ENCODE peak calls at places on chromosome 21, in nine cellular contexts. B, U, X, H, G, V, R, E and L are unnamed samples.

GRCh38 chr21:41739011-41739410 is 27.8 kb downstream of the RIPK4 start:
- DNase-seq in B (no peak), U (no peak), X (no peak), H (no peak), G (no peak), V (no peak), R (no peak), E (no peak), L (no peak)

GRCh38 chr21:38773108-38774061 is 32.3 kb upstream of the ETS2 start:
- DNase-seq in B (peak; percentile 95), U (no peak), X (no peak), H (no peak), G (no peak), V (peak; percentile 49), R (no peak), E (peak; percentile 96), L (no peak)

GRCh38 chr21:46317710-46318463 is 5.8 kb downstream of the C21orf58 start:
- DNase-seq in B (no peak), U (peak; percentile 25), X (no peak), H (no peak), G (no peak), V (no peak), R (no peak), E (no peak), L (no peak)

GRCh38 chr21:46055863-46056281 is 42.0 kb upstream of the COL6A2 start:
- DNase-seq in B (peak; percentile 54), U (no peak), X (no peak), H (no peak), G (peak; percentile 71), V (no peak), R (no peak), E (no peak), L (no peak)

GRCh38 chr21:25396135-25396711 is 211.1 kb downstream of the MRPL39 start:
- DNase-seq in B (no peak), U (no peak), X (no peak), H (no peak), G (no peak), V (no peak), R (no peak), E (no peak), L (peak; percentile 79)

GRCh38 chr21:38440746-38441145 is 57.5 kb downstream of the ERG start:
- DNase-seq in B (no peak), U (peak; percentile 48), X (no peak), H (no peak), G (no peak), V (peak; percentile 25), R (no peak), E (peak; percentile 82), L (no peak)

GRCh38 chr21:45253180-45253579 is 34.5 kb downstream of the POFUT2 start:
- DNase-seq in B (no peak), U (no peak), X (no peak), H (peak; percentile 41), G (no peak), V (no peak), R (peak; percentile 6), E (peak; percentile 23), L (no peak)

GRCh38 chr21:38729745-38730401 is 75.9 kb upstream of the ETS2 start:
- DNase-seq in B (no peak), U (no peak), X (no peak), H (no peak), G (no peak), V (no peak), R (no peak), E (peak; percentile 23), L (no peak)

GRCh38 chr21:37370152-37371040 is 3.8 kb downstream of the DYRK1A start:
- DNase-seq in B (peak; percentile 58), U (no peak), X (no peak), H (no peak), G (no peak), V (no peak), R (no peak), E (peak; percentile 78), L (peak; percentile 50)

GRCh38 chr21:45309069-45309521 is 21.4 kb upstream of the POFUT2 start:
- DNase-seq in B (peak; percentile 51), U (peak; percentile 82), X (no peak), H (peak; percentile 86), G (peak; percentile 83), V (peak; percentile 42), R (no peak), E (peak; percentile 83), L (no peak)

GRCh38 chr21:46425566-46425965 is 33.1 kb upstream of the DIP2A start:
- DNase-seq in B (no peak), U (no peak), X (peak; percentile 68), H (peak; percentile 84), G (no peak), V (no peak), R (no peak), E (no peak), L (no peak)

GRCh38 chr21:46151261-46151988 is 4.0 kb downstream of the FTCD start:
- DNase-seq in B (no peak), U (no peak), X (no peak), H (peak; percentile 74), G (peak; percentile 31), V (no peak), R (no peak), E (no peak), L (peak; percentile 6)

GRCh38 chr21:17088500-17088899 is 424.3 kb upstream of the CXADR start:
- DNase-seq in B (no peak), U (no peak), X (no peak), H (no peak), G (no peak), V (no peak), R (no peak), E (no peak), L (no peak)

GRCh38 chr21:17081193-17081592 is 431.6 kb upstream of the CXADR start:
- DNase-seq in B (no peak), U (no peak), X (no peak), H (no peak), G (no peak), V (no peak), R (no peak), E (no peak), L (no peak)

GRCh38 chr21:17083084-17083483 is 429.8 kb upstream of the CXADR start:
- DNase-seq in B (no peak), U (no peak), X (no peak), H (no peak), G (no peak), V (no peak), R (no peak), E (no peak), L (no peak)
- TF ChIP-seq CTCF in B (no peak), U (no peak), X (no peak), H (no peak), G (no peak), V (no peak), R (no peak), E (no peak), L (no peak)

GRCh38 chr21:14773777-14774345 is 227.7 kb upstream of the SAMSN1 start:
- DNase-seq in B (no peak), U (peak; percentile 76), X (peak; percentile 5), H (peak; percentile 63), G (no peak), V (no peak), R (no peak), E (peak; percentile 72), L (no peak)
- TF ChIP-seq CTCF in B (no peak), U (peak; percentile 81), X (peak; percentile 64), H (peak; percentile 33), G (no peak), V (peak; percentile 7), R (peak; percentile 45), E (peak; percentile 82), L (peak; percentile 72)

GRCh38 chr21:39911286-39911685 is 44.0 kb downstream of the PCP4 start:
- DNase-seq in B (no peak), U (peak; percentile 19), X (no peak), H (no peak), G (no peak), V (peak; percentile 2), R (no peak), E (no peak), L (no peak)
- TF ChIP-seq CTCF in B (no peak), U (peak; percentile 39), X (no peak), H (no peak), G (no peak), V (no peak), R (peak; percentile 47), E (no peak), L (no peak)

DNA sequence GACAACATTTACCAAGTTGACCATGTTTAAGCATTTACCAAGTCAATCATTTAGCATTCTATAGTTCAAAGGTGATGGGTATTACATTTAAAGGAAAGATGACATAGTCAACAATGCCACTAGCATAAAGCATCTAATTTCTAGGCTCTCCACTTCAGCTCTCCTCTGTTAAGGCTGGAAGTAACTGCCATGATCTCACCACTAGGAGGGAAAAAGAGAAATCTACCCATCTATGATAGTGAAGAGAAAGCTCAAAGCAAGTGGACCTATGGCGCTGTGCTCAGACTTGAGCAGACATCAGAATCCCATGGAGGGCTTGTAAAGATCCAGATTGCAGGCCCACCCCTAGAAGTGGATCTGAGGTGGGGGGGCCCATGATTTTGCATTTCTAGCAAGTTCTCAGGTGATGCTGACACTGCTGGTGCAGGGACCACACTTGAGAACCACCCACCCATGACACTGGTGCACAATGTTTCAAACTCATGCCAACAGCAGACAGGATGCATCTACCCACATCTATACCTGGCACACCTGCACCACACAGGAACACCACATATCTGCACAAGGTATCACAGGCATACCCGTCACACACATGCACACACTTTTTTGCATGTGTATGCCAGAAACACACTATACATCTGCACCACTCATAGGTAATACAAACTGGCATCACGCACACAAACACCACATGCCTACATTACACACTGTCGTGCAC is 392.9 kb upstream of the RUNX1 start:
- DNase-seq in B (no peak), U (no peak), X (no peak), H (no peak), G (no peak), V (no peak), R (no peak), E (no peak), L (no peak)
- TF ChIP-seq CTCF in B (no peak), U (no peak), X (no peak), H (no peak), G (no peak), V (no peak), R (no peak), E (peak; percentile 38), L (no peak)

GRCh38 chr21:30842990-30843389 is 13.4 kb upstream of the KRTAP7-1 start:
- DNase-seq in B (no peak), U (no peak), X (no peak), H (no peak), G (no peak), V (no peak), R (no peak), E (no peak), L (no peak)

GRCh38 chr21:30838536-30838935 is 9.0 kb upstream of the KRTAP7-1 start:
- DNase-seq in B (no peak), U (no peak), X (no peak), H (no peak), G (no peak), V (no peak), R (no peak), E (no peak), L (no peak)

GRCh38 chr21:30839304-30839703 is 9.7 kb upstream of the KRTAP7-1 start:
- DNase-seq in B (peak; percentile 0), U (peak; percentile 75), X (no peak), H (no peak), G (no peak), V (no peak), R (peak; percentile 33), E (peak; percentile 28), L (no peak)
- TF ChIP-seq CTCF in B (no peak), U (peak; percentile 70), X (no peak), H (no peak), G (no peak), V (no peak), R (peak; percentile 75), E (peak; percentile 43), L (peak; percentile 73)